ENCODE peak calls at places on chromosomes 2 and 18, in ten cellular contexts. One of them, this sample, is unnamed.

GRCh38 chr2:8249191-8249590 is 432.7 kb upstream of the ID2 start:
- DNase-seq in transverse colon: no peak
- DNase-seq in vagina: peak
- DNase-seq in IMR-90: no peak
- DNase-seq in H54: no peak
- DNase-seq in A549: no peak
- DNase-seq in stomach: no peak
- DNase-seq in spleen: no peak
- DNase-seq in upper lobe of left lung: peak
- DNase-seq in K562: no peak
- DNase-seq in this sample: no peak

GRCh38 chr2:171972329-171972982 is 27.3 kb upstream of the METAP1D start:
- DNase-seq in transverse colon: no peak
- DNase-seq in vagina: no peak
- DNase-seq in IMR-90: no peak
- DNase-seq in H54: no peak
- DNase-seq in A549: no peak
- DNase-seq in stomach: no peak
- DNase-seq in spleen: no peak
- DNase-seq in upper lobe of left lung: no peak
- DNase-seq in K562: no peak
- DNase-seq in this sample: no peak

GRCh38 chr2:61967262-61967661 is 61.8 kb downstream of the COMMD1 start:
- DNase-seq in transverse colon: no peak
- DNase-seq in vagina: no peak
- DNase-seq in IMR-90: peak
- DNase-seq in H54: no peak
- DNase-seq in A549: no peak
- DNase-seq in stomach: no peak
- DNase-seq in spleen: no peak
- DNase-seq in upper lobe of left lung: no peak
- DNase-seq in K562: no peak
- DNase-seq in this sample: no peak

GRCh38 chr18:44744206-44745180 is 63.8 kb downstream of the SETBP1 start:
- DNase-seq in transverse colon: no peak
- DNase-seq in vagina: no peak
- DNase-seq in IMR-90: no peak
- DNase-seq in H54: no peak
- DNase-seq in A549: no peak
- DNase-seq in stomach: no peak
- DNase-seq in spleen: peak
- DNase-seq in upper lobe of left lung: peak
- DNase-seq in K562: no peak
- DNase-seq in this sample: no peak

GRCh38 chr2:5777089-5777488 is 84.9 kb downstream of the SOX11 start:
- DNase-seq in transverse colon: no peak
- DNase-seq in vagina: no peak
- DNase-seq in IMR-90: peak
- DNase-seq in H54: no peak
- DNase-seq in A549: no peak
- DNase-seq in stomach: no peak
- DNase-seq in spleen: no peak
- DNase-seq in upper lobe of left lung: no peak
- DNase-seq in K562: no peak
- DNase-seq in this sample: no peak

GRCh38 chr2:157489981-157490380 is 46.1 kb upstream of the CYTIP start:
- DNase-seq in transverse colon: no peak
- DNase-seq in vagina: no peak
- DNase-seq in IMR-90: no peak
- DNase-seq in H54: no peak
- DNase-seq in A549: no peak
- DNase-seq in stomach: no peak
- DNase-seq in spleen: no peak
- DNase-seq in upper lobe of left lung: no peak
- DNase-seq in K562: no peak
- DNase-seq in this sample: no peak

GRCh38 chr2:4674007-4674406 is 970.6 kb downstream of the DCDC2C start:
- DNase-seq in transverse colon: no peak
- DNase-seq in vagina: no peak
- DNase-seq in IMR-90: no peak
- DNase-seq in H54: no peak
- DNase-seq in A549: no peak
- DNase-seq in stomach: no peak
- DNase-seq in spleen: peak
- DNase-seq in upper lobe of left lung: peak
- DNase-seq in K562: no peak
- DNase-seq in this sample: no peak

GRCh38 chr2:68319397-68320117 is at the start of gene CNRIP1:
- DNase-seq in transverse colon: peak
- DNase-seq in vagina: peak
- DNase-seq in IMR-90: peak
- DNase-seq in H54: peak
- DNase-seq in A549: peak
- DNase-seq in stomach: peak
- DNase-seq in spleen: peak
- DNase-seq in upper lobe of left lung: peak
- DNase-seq in K562: peak
- DNase-seq in this sample: peak

GRCh38 chr2:37029758-37030157 is 54.4 kb downstream of the HEATR5B start:
- DNase-seq in transverse colon: no peak
- DNase-seq in vagina: no peak
- DNase-seq in IMR-90: no peak
- DNase-seq in H54: no peak
- DNase-seq in A549: no peak
- DNase-seq in stomach: no peak
- DNase-seq in spleen: no peak
- DNase-seq in upper lobe of left lung: no peak
- DNase-seq in K562: no peak
- DNase-seq in this sample: no peak

GRCh38 chr18:74316257-74317180 is 880 bp downstream of the C18orf63 start:
- DNase-seq in transverse colon: no peak
- DNase-seq in vagina: no peak
- DNase-seq in IMR-90: peak
- DNase-seq in H54: no peak
- DNase-seq in A549: peak
- DNase-seq in stomach: no peak
- DNase-seq in spleen: no peak
- DNase-seq in upper lobe of left lung: peak
- DNase-seq in K562: no peak
- DNase-seq in this sample: no peak

GRCh38 chr2:169625781-169626180 is 41.6 kb downstream of the PPIG start:
- DNase-seq in transverse colon: no peak
- DNase-seq in vagina: no peak
- DNase-seq in IMR-90: no peak
- DNase-seq in H54: no peak
- DNase-seq in A549: no peak
- DNase-seq in stomach: no peak
- DNase-seq in spleen: no peak
- DNase-seq in upper lobe of left lung: no peak
- DNase-seq in K562: peak
- DNase-seq in this sample: no peak

GRCh38 chr2:189506514-189506976 is 65.3 kb downstream of the WDR75 start:
- DNase-seq in transverse colon: no peak
- DNase-seq in vagina: no peak
- DNase-seq in IMR-90: peak
- DNase-seq in H54: no peak
- DNase-seq in A549: no peak
- DNase-seq in stomach: peak
- DNase-seq in spleen: no peak
- DNase-seq in upper lobe of left lung: no peak
- DNase-seq in K562: peak
- DNase-seq in this sample: peak

GRCh38 chr18:59272221-59272888 is 899 bp downstream of the RAX start:
- DNase-seq in transverse colon: no peak
- DNase-seq in vagina: no peak
- DNase-seq in IMR-90: no peak
- DNase-seq in H54: no peak
- DNase-seq in A549: no peak
- DNase-seq in stomach: no peak
- DNase-seq in spleen: peak
- DNase-seq in upper lobe of left lung: peak
- DNase-seq in K562: no peak
- DNase-seq in this sample: no peak

GRCh38 chr2:50591642-50592041 is 440.3 kb downstream of the NRXN1 start:
- DNase-seq in transverse colon: no peak
- DNase-seq in vagina: no peak
- DNase-seq in IMR-90: no peak
- DNase-seq in H54: no peak
- DNase-seq in A549: no peak
- DNase-seq in stomach: no peak
- DNase-seq in spleen: no peak
- DNase-seq in upper lobe of left lung: peak
- DNase-seq in K562: no peak
- DNase-seq in this sample: no peak

GRCh38 chr2:241608881-241609280 is 28.1 kb downstream of the THAP4 start:
- DNase-seq in transverse colon: no peak
- DNase-seq in vagina: no peak
- DNase-seq in IMR-90: no peak
- DNase-seq in H54: no peak
- DNase-seq in A549: no peak
- DNase-seq in stomach: no peak
- DNase-seq in spleen: no peak
- DNase-seq in upper lobe of left lung: no peak
- DNase-seq in K562: no peak
- DNase-seq in this sample: no peak

GRCh38 chr2:97935719-97936161 is 60.0 kb downstream of the TMEM131 start:
- DNase-seq in transverse colon: no peak
- DNase-seq in vagina: no peak
- DNase-seq in IMR-90: peak
- DNase-seq in H54: no peak
- DNase-seq in A549: no peak
- DNase-seq in stomach: no peak
- DNase-seq in spleen: no peak
- DNase-seq in upper lobe of left lung: no peak
- DNase-seq in K562: peak
- DNase-seq in this sample: peak

GRCh38 chr2:234420406-234420805 is 76.5 kb downstream of the ARL4C start:
- DNase-seq in transverse colon: no peak
- DNase-seq in vagina: no peak
- DNase-seq in IMR-90: peak
- DNase-seq in H54: no peak
- DNase-seq in A549: no peak
- DNase-seq in stomach: no peak
- DNase-seq in spleen: no peak
- DNase-seq in upper lobe of left lung: no peak
- DNase-seq in K562: no peak
- DNase-seq in this sample: no peak

GRCh38 chr2:233063269-233063975 is 3.3 kb downstream of the INPP5D start:
- DNase-seq in transverse colon: peak
- DNase-seq in vagina: peak
- DNase-seq in IMR-90: no peak
- DNase-seq in H54: no peak
- DNase-seq in A549: peak
- DNase-seq in stomach: peak
- DNase-seq in spleen: peak
- DNase-seq in upper lobe of left lung: peak
- DNase-seq in K562: no peak
- DNase-seq in this sample: peak
- TF ChIP-seq POLR2A in transverse colon: no peak
- TF ChIP-seq POLR2A in vagina: no peak
- TF ChIP-seq POLR2A in IMR-90: no peak
- TF ChIP-seq POLR2A in H54: no peak
- TF ChIP-seq POLR2A in A549: no peak
- TF ChIP-seq POLR2A in stomach: no peak
- TF ChIP-seq POLR2A in spleen: peak
- TF ChIP-seq POLR2A in upper lobe of left lung: no peak
- TF ChIP-seq POLR2A in K562: no peak
- TF ChIP-seq POLR2A in this sample: no peak

GRCh38 chr2:11033114-11033513 is 121.4 kb downstream of the KCNF1 start:
- DNase-seq in transverse colon: no peak
- DNase-seq in vagina: peak
- DNase-seq in IMR-90: no peak
- DNase-seq in H54: no peak
- DNase-seq in A549: no peak
- DNase-seq in stomach: no peak
- DNase-seq in spleen: no peak
- DNase-seq in upper lobe of left lung: no peak
- DNase-seq in K562: no peak
- DNase-seq in this sample: no peak
- TF ChIP-seq POLR2A in transverse colon: no peak
- TF ChIP-seq POLR2A in vagina: no peak
- TF ChIP-seq POLR2A in IMR-90: no peak
- TF ChIP-seq POLR2A in H54: no peak
- TF ChIP-seq POLR2A in A549: no peak
- TF ChIP-seq POLR2A in stomach: no peak
- TF ChIP-seq POLR2A in spleen: no peak
- TF ChIP-seq POLR2A in upper lobe of left lung: no peak
- TF ChIP-seq POLR2A in K562: no peak
- TF ChIP-seq POLR2A in this sample: no peak

GRCh38 chr2:64650257-64650656 is 3.5 kb downstream of the SERTAD2 start:
- DNase-seq in transverse colon: no peak
- DNase-seq in vagina: no peak
- DNase-seq in IMR-90: no peak
- DNase-seq in H54: no peak
- DNase-seq in A549: no peak
- DNase-seq in stomach: no peak
- DNase-seq in spleen: no peak
- DNase-seq in upper lobe of left lung: no peak
- DNase-seq in K562: peak
- DNase-seq in this sample: no peak

GRCh38 chr2:64651590-64651989 is 2.1 kb downstream of the SERTAD2 start:
- DNase-seq in transverse colon: no peak
- DNase-seq in vagina: no peak
- DNase-seq in IMR-90: no peak
- DNase-seq in H54: no peak
- DNase-seq in A549: no peak
- DNase-seq in stomach: no peak
- DNase-seq in spleen: no peak
- DNase-seq in upper lobe of left lung: no peak
- DNase-seq in K562: peak
- DNase-seq in this sample: no peak

GRCh38 chr2:64649013-64649484 is 4.7 kb downstream of the SERTAD2 start:
- DNase-seq in transverse colon: peak
- DNase-seq in vagina: no peak
- DNase-seq in IMR-90: no peak
- DNase-seq in H54: no peak
- DNase-seq in A549: no peak
- DNase-seq in stomach: peak
- DNase-seq in spleen: no peak
- DNase-seq in upper lobe of left lung: no peak
- DNase-seq in K562: peak
- DNase-seq in this sample: peak

GRCh38 chr2:64650722-64651338 is 2.9 kb downstream of the SERTAD2 start:
- DNase-seq in transverse colon: peak
- DNase-seq in vagina: no peak
- DNase-seq in IMR-90: no peak
- DNase-seq in H54: no peak
- DNase-seq in A549: no peak
- DNase-seq in stomach: peak
- DNase-seq in spleen: no peak
- DNase-seq in upper lobe of left lung: no peak
- DNase-seq in K562: peak
- DNase-seq in this sample: peak

GRCh38 chr2:64649626-64650025 is 4.1 kb downstream of the SERTAD2 start:
- DNase-seq in transverse colon: no peak
- DNase-seq in vagina: no peak
- DNase-seq in IMR-90: no peak
- DNase-seq in H54: no peak
- DNase-seq in A549: no peak
- DNase-seq in stomach: peak
- DNase-seq in spleen: no peak
- DNase-seq in upper lobe of left lung: peak
- DNase-seq in K562: peak
- DNase-seq in this sample: peak
- TF ChIP-seq POLR2A in transverse colon: no peak
- TF ChIP-seq POLR2A in vagina: no peak
- TF ChIP-seq POLR2A in IMR-90: no peak
- TF ChIP-seq POLR2A in H54: no peak
- TF ChIP-seq POLR2A in A549: no peak
- TF ChIP-seq POLR2A in stomach: no peak
- TF ChIP-seq POLR2A in spleen: no peak
- TF ChIP-seq POLR2A in upper lobe of left lung: no peak
- TF ChIP-seq POLR2A in K562: no peak
- TF ChIP-seq POLR2A in this sample: no peak

GRCh38 chr2:235505210-235505741 is 11.4 kb downstream of the AGAP1 start:
- DNase-seq in transverse colon: peak
- DNase-seq in vagina: no peak
- DNase-seq in IMR-90: no peak
- DNase-seq in H54: no peak
- DNase-seq in A549: no peak
- DNase-seq in stomach: peak
- DNase-seq in spleen: no peak
- DNase-seq in upper lobe of left lung: no peak
- DNase-seq in K562: no peak
- DNase-seq in this sample: no peak
- TF ChIP-seq POLR2A in transverse colon: no peak
- TF ChIP-seq POLR2A in vagina: no peak
- TF ChIP-seq POLR2A in IMR-90: no peak
- TF ChIP-seq POLR2A in H54: no peak
- TF ChIP-seq POLR2A in A549: no peak
- TF ChIP-seq POLR2A in stomach: no peak
- TF ChIP-seq POLR2A in spleen: no peak
- TF ChIP-seq POLR2A in upper lobe of left lung: no peak
- TF ChIP-seq POLR2A in K562: no peak
- TF ChIP-seq POLR2A in this sample: no peak

This sample was measured in erythroblast.